ENCODE peak calls at places on chromosome 2, in seven cellular contexts. One of them, this sample, is unnamed.

GRCh38 chr2:119233326-119234020 is 9.8 kb downstream of the STEAP3 start:
- DNase-seq in HCT116: no peak
- DNase-seq in right lobe of liver: no peak
- DNase-seq in IMR-90: peak; percentile 67
- DNase-seq in stomach: no peak
- DNase-seq in ovary: no peak
- DNase-seq in adrenal gland: no peak
- DNase-seq in this sample: no peak

GRCh38 chr2:172496096-172496709 is 59.7 kb upstream of the PDK1 start:
- DNase-seq in HCT116: no peak
- DNase-seq in right lobe of liver: no peak
- DNase-seq in IMR-90: no peak
- DNase-seq in stomach: no peak
- DNase-seq in ovary: no peak
- DNase-seq in adrenal gland: no peak
- DNase-seq in this sample: no peak

GRCh38 chr2:222878877-222879601 is 18.2 kb downstream of the ACSL3 start:
- DNase-seq in HCT116: peak; percentile 32
- DNase-seq in right lobe of liver: no peak
- DNase-seq in IMR-90: peak; percentile 84
- DNase-seq in stomach: no peak
- DNase-seq in ovary: no peak
- DNase-seq in adrenal gland: no peak
- DNase-seq in this sample: no peak

GRCh38 chr2:47996808-47997207 is 90.5 kb upstream of the FBXO11 start:
- DNase-seq in HCT116: no peak
- DNase-seq in right lobe of liver: no peak
- DNase-seq in IMR-90: no peak
- DNase-seq in stomach: no peak
- DNase-seq in ovary: no peak
- DNase-seq in adrenal gland: no peak
- DNase-seq in this sample: no peak

GRCh38 chr2:56318147-56318546 is 134.4 kb downstream of the CCDC85A start:
- DNase-seq in HCT116: no peak
- DNase-seq in right lobe of liver: no peak
- DNase-seq in IMR-90: no peak
- DNase-seq in stomach: no peak
- DNase-seq in ovary: no peak
- DNase-seq in adrenal gland: no peak
- DNase-seq in this sample: no peak

GRCh38 chr2:222944971-222945740 is 84.3 kb downstream of the ACSL3 start:
- DNase-seq in HCT116: no peak
- DNase-seq in right lobe of liver: no peak
- DNase-seq in IMR-90: no peak
- DNase-seq in stomach: no peak
- DNase-seq in ovary: no peak
- DNase-seq in adrenal gland: no peak
- DNase-seq in this sample: no peak

GRCh38 chr2:189658808-189659207 is 2.5 kb upstream of the ASNSD1 start:
- DNase-seq in HCT116: no peak
- DNase-seq in right lobe of liver: no peak
- DNase-seq in IMR-90: no peak
- DNase-seq in stomach: no peak
- DNase-seq in ovary: no peak
- DNase-seq in adrenal gland: no peak
- DNase-seq in this sample: no peak

GRCh38 chr2:236309669-236310029 is 45.4 kb upstream of the ASB18 start:
- DNase-seq in HCT116: no peak
- DNase-seq in right lobe of liver: no peak
- DNase-seq in IMR-90: no peak
- DNase-seq in stomach: no peak
- DNase-seq in ovary: no peak
- DNase-seq in adrenal gland: no peak
- DNase-seq in this sample: no peak

GRCh38 chr2:222708274-222708710 is 36.8 kb downstream of the MOGAT1 start:
- DNase-seq in HCT116: peak; percentile 64
- DNase-seq in right lobe of liver: peak; percentile 79
- DNase-seq in IMR-90: peak; percentile 74
- DNase-seq in stomach: peak; percentile 89
- DNase-seq in ovary: peak; percentile 89
- DNase-seq in adrenal gland: peak; percentile 88
- DNase-seq in this sample: peak; percentile 89

GRCh38 chr2:217064234-217065103 is 204.6 kb upstream of the TNP1 start:
- DNase-seq in HCT116: no peak
- DNase-seq in right lobe of liver: no peak
- DNase-seq in IMR-90: no peak
- DNase-seq in stomach: no peak
- DNase-seq in ovary: peak; percentile 73
- DNase-seq in adrenal gland: peak; percentile 52
- DNase-seq in this sample: no peak

GRCh38 chr2:35582637-35583036 is 772.9 kb upstream of the CRIM1 start:
- DNase-seq in HCT116: no peak
- DNase-seq in right lobe of liver: no peak
- DNase-seq in IMR-90: no peak
- DNase-seq in stomach: no peak
- DNase-seq in ovary: no peak
- DNase-seq in adrenal gland: no peak
- DNase-seq in this sample: no peak

GRCh38 chr2:27445615-27446014 is 3.4 kb downstream of the KRTCAP3 start:
- DNase-seq in HCT116: no peak
- DNase-seq in right lobe of liver: no peak
- DNase-seq in IMR-90: no peak
- DNase-seq in stomach: no peak
- DNase-seq in ovary: no peak
- DNase-seq in adrenal gland: no peak
- DNase-seq in this sample: no peak

GRCh38 chr2:119255760-119256573 is 32.3 kb downstream of the STEAP3 start:
- DNase-seq in HCT116: peak; percentile 54
- DNase-seq in right lobe of liver: no peak
- DNase-seq in IMR-90: peak; percentile 98
- DNase-seq in stomach: no peak
- DNase-seq in ovary: no peak
- DNase-seq in adrenal gland: no peak
- DNase-seq in this sample: no peak

GRCh38 chr2:23404426-23404825 is 19.4 kb downstream of the KLHL29 start:
- DNase-seq in HCT116: no peak
- DNase-seq in right lobe of liver: no peak
- DNase-seq in IMR-90: peak; percentile 91
- DNase-seq in stomach: no peak
- DNase-seq in ovary: peak; percentile 46
- DNase-seq in adrenal gland: peak; percentile 30
- DNase-seq in this sample: no peak

GRCh38 chr2:205435970-205436369 is 246.3 kb upstream of the NRP2 start:
- DNase-seq in HCT116: no peak
- DNase-seq in right lobe of liver: no peak
- DNase-seq in IMR-90: peak; percentile 35
- DNase-seq in stomach: no peak
- DNase-seq in ovary: no peak
- DNase-seq in adrenal gland: no peak
- DNase-seq in this sample: no peak

GRCh38 chr2:74555610-74556103 is 1.1 kb downstream of the DOK1 start:
- DNase-seq in HCT116: no peak
- DNase-seq in right lobe of liver: no peak
- DNase-seq in IMR-90: no peak
- DNase-seq in stomach: no peak
- DNase-seq in ovary: no peak
- DNase-seq in adrenal gland: no peak
- DNase-seq in this sample: no peak

GRCh38 chr2:238021327-238021726 is 39.5 kb upstream of the SCLY start:
- DNase-seq in HCT116: no peak
- DNase-seq in right lobe of liver: no peak
- DNase-seq in IMR-90: peak; percentile 59
- DNase-seq in stomach: no peak
- DNase-seq in ovary: no peak
- DNase-seq in adrenal gland: no peak
- DNase-seq in this sample: no peak

GRCh38 chr2:108492364-108492763 is 41.9 kb upstream of the LIMS1 start:
- DNase-seq in HCT116: no peak
- DNase-seq in right lobe of liver: no peak
- DNase-seq in IMR-90: peak; percentile 94
- DNase-seq in stomach: no peak
- DNase-seq in ovary: no peak
- DNase-seq in adrenal gland: peak; percentile 64
- DNase-seq in this sample: no peak

GRCh38 chr2:168851674-168852320 is 38.4 kb downstream of the SPC25 start:
- DNase-seq in HCT116: peak; percentile 29
- DNase-seq in right lobe of liver: peak; percentile 60
- DNase-seq in IMR-90: peak; percentile 84
- DNase-seq in stomach: peak; percentile 28
- DNase-seq in ovary: peak; percentile 55
- DNase-seq in adrenal gland: peak; percentile 72
- DNase-seq in this sample: no peak

GRCh38 chr2:219277703-219278654 is 1.2 kb upstream of the DNAJB2 start:
- DNase-seq in HCT116: peak; percentile 54
- DNase-seq in right lobe of liver: peak; percentile 74
- DNase-seq in IMR-90: peak; percentile 80
- DNase-seq in stomach: peak; percentile 85
- DNase-seq in ovary: peak; percentile 87
- DNase-seq in adrenal gland: peak; percentile 87
- DNase-seq in this sample: peak; percentile 75
- H3K4me3 ChIP-seq in HCT116: peak overlapping the region; percentile 59
- H3K4me3 ChIP-seq in right lobe of liver: peak overlapping the region; percentile 28
- H3K4me3 ChIP-seq in IMR-90: no peak overlapping the region
- H3K4me3 ChIP-seq in stomach: no peak overlapping the region
- H3K4me3 ChIP-seq in ovary: no peak overlapping the region
- H3K4me3 ChIP-seq in adrenal gland: no peak overlapping the region
- H3K4me3 ChIP-seq in this sample: peak overlapping the region; percentile 71

DNA sequence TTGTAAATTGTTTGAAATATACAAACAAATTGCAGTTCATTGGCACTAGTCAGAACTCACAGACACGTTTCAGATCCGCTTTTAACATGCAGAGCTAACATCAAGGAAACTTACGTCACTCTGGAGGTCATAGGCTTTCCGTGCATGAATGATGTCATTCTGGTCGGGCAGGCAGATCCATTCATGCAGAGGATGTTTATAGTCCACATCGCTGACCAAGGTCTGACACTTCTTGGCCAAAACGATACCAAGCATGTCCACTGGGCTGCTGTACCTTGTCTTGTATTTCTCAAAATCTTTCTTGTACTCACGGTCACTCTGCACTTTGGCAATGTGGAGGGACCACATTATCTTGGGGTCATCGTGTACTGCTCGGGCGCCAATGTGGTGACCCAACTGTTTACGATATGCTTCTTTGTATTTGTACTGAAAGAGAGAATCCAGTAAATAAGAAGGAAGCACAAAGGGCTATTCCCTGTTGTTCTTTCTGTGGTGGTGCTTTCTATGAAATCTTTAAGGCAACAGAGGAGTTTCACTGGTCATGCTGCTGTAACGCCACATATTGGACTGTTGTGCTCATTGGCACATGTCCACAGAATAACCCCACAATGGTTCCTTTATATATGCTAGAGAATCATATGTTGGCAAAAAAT is 114.8 kb downstream of the NEB start:
- DNase-seq in HCT116: no peak
- DNase-seq in right lobe of liver: no peak
- DNase-seq in IMR-90: peak; percentile 70
- DNase-seq in stomach: no peak
- DNase-seq in ovary: no peak
- DNase-seq in adrenal gland: peak; percentile 33
- DNase-seq in this sample: no peak
- TF ChIP-seq POLR2A in HCT116: no peak
- TF ChIP-seq POLR2A in right lobe of liver: no peak
- TF ChIP-seq POLR2A in IMR-90: no peak
- TF ChIP-seq POLR2A in stomach: no peak
- TF ChIP-seq POLR2A in ovary: no peak
- TF ChIP-seq POLR2A in adrenal gland: no peak
- TF ChIP-seq POLR2A in this sample: no peak

GRCh38 chr2:203671876-203672275 is 34.6 kb upstream of the CD28 start:
- DNase-seq in HCT116: no peak
- DNase-seq in right lobe of liver: no peak
- DNase-seq in IMR-90: no peak
- DNase-seq in stomach: no peak
- DNase-seq in ovary: no peak
- DNase-seq in adrenal gland: no peak
- DNase-seq in this sample: no peak

GRCh38 chr2:203670939-203671338 is 35.5 kb upstream of the CD28 start:
- DNase-seq in HCT116: no peak
- DNase-seq in right lobe of liver: no peak
- DNase-seq in IMR-90: peak; percentile 53
- DNase-seq in stomach: no peak
- DNase-seq in ovary: no peak
- DNase-seq in adrenal gland: no peak
- DNase-seq in this sample: no peak

GRCh38 chr2:203675086-203675485 is 31.4 kb upstream of the CD28 start:
- DNase-seq in HCT116: no peak
- DNase-seq in right lobe of liver: no peak
- DNase-seq in IMR-90: peak; percentile 66
- DNase-seq in stomach: no peak
- DNase-seq in ovary: no peak
- DNase-seq in adrenal gland: no peak
- DNase-seq in this sample: no peak

GRCh38 chr2:203672856-203673255 is 33.6 kb upstream of the CD28 start:
- DNase-seq in HCT116: no peak
- DNase-seq in right lobe of liver: no peak
- DNase-seq in IMR-90: no peak
- DNase-seq in stomach: no peak
- DNase-seq in ovary: no peak
- DNase-seq in adrenal gland: no peak
- DNase-seq in this sample: no peak

DNA sequence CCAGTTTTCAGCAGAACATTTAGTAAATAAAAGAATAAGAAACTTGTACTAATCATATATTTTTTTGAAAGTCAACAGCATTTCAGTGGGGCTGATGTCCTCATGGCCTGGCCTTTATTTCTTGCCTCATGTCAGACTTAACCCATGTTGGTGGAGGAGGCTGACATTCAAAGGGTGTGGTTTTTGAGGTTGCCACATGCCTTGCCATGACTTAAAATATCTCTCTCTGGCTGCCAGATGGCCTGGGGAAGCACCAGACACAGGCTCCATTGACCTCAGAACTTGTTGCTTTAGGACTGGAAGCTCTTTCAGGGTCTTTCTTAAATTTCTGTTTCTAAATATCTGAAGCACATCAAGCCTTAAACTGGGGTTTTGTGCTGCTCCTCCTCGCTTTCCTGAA is 32.5 kb upstream of the CD28 start:
- DNase-seq in HCT116: no peak
- DNase-seq in right lobe of liver: no peak
- DNase-seq in IMR-90: no peak
- DNase-seq in stomach: no peak
- DNase-seq in ovary: no peak
- DNase-seq in adrenal gland: no peak
- DNase-seq in this sample: no peak
- H3K27ac ChIP-seq in HCT116: no peak overlapping the region
- H3K27ac ChIP-seq in right lobe of liver: no peak overlapping the region
- H3K27ac ChIP-seq in IMR-90: no peak overlapping the region
- H3K27ac ChIP-seq in stomach: no peak overlapping the region
- H3K27ac ChIP-seq in ovary: no peak overlapping the region
- H3K27ac ChIP-seq in adrenal gland: no peak overlapping the region
- H3K27ac ChIP-seq in this sample: peak overlapping the region; percentile 56

DNA sequence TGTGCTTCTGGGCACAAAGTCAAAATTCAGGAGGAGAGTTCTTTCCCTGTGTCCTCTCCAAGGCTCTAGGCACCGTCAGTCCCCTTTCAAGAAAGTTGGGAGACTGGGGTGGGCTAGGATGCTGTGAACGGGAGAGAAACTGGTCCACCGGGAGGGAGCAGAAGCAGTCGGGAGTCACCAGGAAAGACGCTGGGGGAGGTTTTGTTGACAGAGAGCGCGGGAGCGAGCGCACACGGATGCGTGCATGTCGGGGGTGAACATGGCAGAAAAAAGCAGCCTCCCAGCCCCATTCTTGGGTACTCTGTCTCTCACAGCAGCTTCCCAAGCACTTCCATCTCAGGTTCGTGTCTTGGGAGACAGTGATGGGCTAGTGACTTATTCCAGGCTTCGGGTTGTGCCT is 97.1 kb upstream of the PXDN start:
- DNase-seq in HCT116: no peak
- DNase-seq in right lobe of liver: no peak
- DNase-seq in IMR-90: no peak
- DNase-seq in stomach: no peak
- DNase-seq in ovary: no peak
- DNase-seq in adrenal gland: no peak
- DNase-seq in this sample: no peak
- H3K4me3 ChIP-seq in HCT116: no peak overlapping the region
- H3K4me3 ChIP-seq in right lobe of liver: no peak overlapping the region
- H3K4me3 ChIP-seq in IMR-90: no peak overlapping the region
- H3K4me3 ChIP-seq in stomach: no peak overlapping the region
- H3K4me3 ChIP-seq in ovary: no peak overlapping the region
- H3K4me3 ChIP-seq in adrenal gland: no peak overlapping the region
- H3K4me3 ChIP-seq in this sample: no peak overlapping the region

This sample was measured in heart left ventricle.